ENCODE peak calls at places on chromosomes 6 and 20, in six cellular contexts. K is WTC11, B is upper lobe of right lung, W is NCI-H2081, V is HT1080, H is left cardiac atrium. S is an unnamed sample.

GRCh38 chr6:39785281-39785680 is 6.9 kb upstream of the DAAM2 start:
- DNase-seq in B (no peak), V (no peak), W (no peak), K (no peak), H (no peak), S (no peak)

GRCh38 chr6:57173056-57173885 is 1.1 kb downstream of the BAG2 start:
- DNase-seq in W (peak; percentile 31), B (no peak), K (no peak), H (no peak), V (peak; percentile 39), S (no peak)

GRCh38 chr6:22748681-22749080 is 179.3 kb downstream of the HDGFL1 start:
- DNase-seq in W (no peak), B (no peak), H (no peak), V (no peak), K (no peak), S (no peak)

GRCh38 chr6:20875369-20875963 is 341.2 kb downstream of the CDKAL1 start:
- DNase-seq in B (no peak), W (peak; percentile 58), H (no peak), V (peak; percentile 27), K (no peak), S (no peak)

GRCh38 chr20:43955244-43956191 is 40.9 kb downstream of the TOX2 start:
- DNase-seq in B (no peak), W (no peak), V (peak; percentile 99), K (no peak), H (no peak), S (no peak)

GRCh38 chr6:29989211-29989610 is 46.9 kb downstream of the HLA-A start:
- DNase-seq in K (no peak), H (no peak), W (no peak), V (peak; percentile 36), B (no peak), S (no peak)

GRCh38 chr6:36755435-36756348 is 58.1 kb downstream of the RAB44 start:
- DNase-seq in H (no peak), K (no peak), B (no peak), V (peak; percentile 96), W (no peak), S (no peak)

GRCh38 chr6:148272084-148272483 is 70.6 kb upstream of the SASH1 start:
- DNase-seq in B (no peak), H (no peak), W (no peak), K (no peak), V (peak; percentile 56), S (no peak)

GRCh38 chr20:50153500-50154377 is at the start of gene PEDS1:
- DNase-seq in W (peak; percentile 91), B (peak; percentile 97), K (peak; percentile 88), V (peak; percentile 84), H (peak; percentile 94), S (peak; percentile 86)

GRCh38 chr6:95548188-95548837 is 29.0 kb upstream of the MANEA start:
- DNase-seq in B (no peak), K (no peak), W (no peak), H (no peak), V (no peak), S (no peak)

S was measured in uterus.